ENCODE peak calls at places on chromosome 11, in seven cellular contexts. One of them, this sample, is unnamed.

GRCh38 chr11:4018641-4019040 is 76.0 kb upstream of the RRM1 start:
- DNase-seq in right lobe of liver: no peak
- DNase-seq in body of pancreas: no peak
- DNase-seq in tibial nerve: no peak
- DNase-seq in esophagus squamous epithelium: no peak
- DNase-seq in upper lobe of right lung: no peak
- DNase-seq in tibial artery: no peak
- DNase-seq in this sample: no peak

GRCh38 chr11:32065865-32066264 is 25.0 kb upstream of the RCN1 start:
- DNase-seq in right lobe of liver: no peak
- DNase-seq in body of pancreas: no peak
- DNase-seq in tibial nerve: no peak
- DNase-seq in esophagus squamous epithelium: no peak
- DNase-seq in upper lobe of right lung: no peak
- DNase-seq in tibial artery: no peak
- DNase-seq in this sample: no peak

GRCh38 chr11:76610871-76611475 is 59.6 kb downstream of the LRRC32 start:
- DNase-seq in right lobe of liver: no peak
- DNase-seq in body of pancreas: no peak
- DNase-seq in tibial nerve: no peak
- DNase-seq in esophagus squamous epithelium: no peak
- DNase-seq in upper lobe of right lung: no peak
- DNase-seq in tibial artery: no peak
- DNase-seq in this sample: no peak

GRCh38 chr11:128579790-128580504 is 7.4 kb downstream of the ETS1 start:
- DNase-seq in right lobe of liver: no peak
- DNase-seq in body of pancreas: no peak
- DNase-seq in tibial nerve: no peak
- DNase-seq in esophagus squamous epithelium: no peak
- DNase-seq in upper lobe of right lung: no peak
- DNase-seq in tibial artery: no peak
- DNase-seq in this sample: no peak

GRCh38 chr11:33452806-33453205 is 195.6 kb downstream of the HIPK3 start:
- DNase-seq in right lobe of liver: no peak
- DNase-seq in body of pancreas: no peak
- DNase-seq in tibial nerve: no peak
- DNase-seq in esophagus squamous epithelium: no peak
- DNase-seq in upper lobe of right lung: no peak
- DNase-seq in tibial artery: no peak
- DNase-seq in this sample: no peak

GRCh38 chr11:96388891-96389603 is 665 bp downstream of the CCDC82 start:
- DNase-seq in right lobe of liver: no peak
- DNase-seq in body of pancreas: no peak
- DNase-seq in tibial nerve: no peak
- DNase-seq in esophagus squamous epithelium: no peak
- DNase-seq in upper lobe of right lung: no peak
- DNase-seq in tibial artery: no peak
- DNase-seq in this sample: no peak

GRCh38 chr11:102926946-102927623 is 28.4 kb downstream of the MMP13 start:
- DNase-seq in right lobe of liver: no peak
- DNase-seq in body of pancreas: no peak
- DNase-seq in tibial nerve: no peak
- DNase-seq in esophagus squamous epithelium: no peak
- DNase-seq in upper lobe of right lung: no peak
- DNase-seq in tibial artery: no peak
- DNase-seq in this sample: no peak

GRCh38 chr11:121892863-121893262 is 223.2 kb downstream of the BLID start:
- DNase-seq in right lobe of liver: no peak
- DNase-seq in body of pancreas: no peak
- DNase-seq in tibial nerve: no peak
- DNase-seq in esophagus squamous epithelium: no peak
- DNase-seq in upper lobe of right lung: no peak
- DNase-seq in tibial artery: no peak
- DNase-seq in this sample: no peak

GRCh38 chr11:69594481-69594880 is 46.5 kb upstream of the CCND1 start:
- DNase-seq in right lobe of liver: no peak
- DNase-seq in body of pancreas: no peak
- DNase-seq in tibial nerve: no peak
- DNase-seq in esophagus squamous epithelium: no peak
- DNase-seq in upper lobe of right lung: no peak
- DNase-seq in tibial artery: no peak
- DNase-seq in this sample: no peak

GRCh38 chr11:102428696-102429095 is 23.9 kb downstream of the TMEM123 start:
- DNase-seq in right lobe of liver: no peak
- DNase-seq in body of pancreas: no peak
- DNase-seq in tibial nerve: no peak
- DNase-seq in esophagus squamous epithelium: no peak
- DNase-seq in upper lobe of right lung: no peak
- DNase-seq in tibial artery: no peak
- DNase-seq in this sample: no peak

GRCh38 chr11:94880216-94880615 is 93.1 kb downstream of the CWC15 start:
- DNase-seq in right lobe of liver: no peak
- DNase-seq in body of pancreas: no peak
- DNase-seq in tibial nerve: no peak
- DNase-seq in esophagus squamous epithelium: no peak
- DNase-seq in upper lobe of right lung: no peak
- DNase-seq in tibial artery: no peak
- DNase-seq in this sample: no peak
- TF ChIP-seq CTCF in right lobe of liver: no peak
- TF ChIP-seq CTCF in body of pancreas: no peak
- TF ChIP-seq CTCF in tibial nerve: no peak
- TF ChIP-seq CTCF in esophagus squamous epithelium: no peak
- TF ChIP-seq CTCF in upper lobe of right lung: no peak
- TF ChIP-seq CTCF in tibial artery: no peak
- TF ChIP-seq CTCF in this sample: no peak

GRCh38 chr11:30133308-30133707 is 97.5 kb upstream of the FSHB start:
- DNase-seq in right lobe of liver: no peak
- DNase-seq in body of pancreas: no peak
- DNase-seq in tibial nerve: no peak
- DNase-seq in esophagus squamous epithelium: no peak
- DNase-seq in upper lobe of right lung: no peak
- DNase-seq in tibial artery: no peak
- DNase-seq in this sample: no peak

GRCh38 chr11:30128269-30128932 is 102.4 kb upstream of the FSHB start:
- DNase-seq in right lobe of liver: no peak
- DNase-seq in body of pancreas: no peak
- DNase-seq in tibial nerve: no peak
- DNase-seq in esophagus squamous epithelium: no peak
- DNase-seq in upper lobe of right lung: no peak
- DNase-seq in tibial artery: no peak
- DNase-seq in this sample: no peak

DNA sequence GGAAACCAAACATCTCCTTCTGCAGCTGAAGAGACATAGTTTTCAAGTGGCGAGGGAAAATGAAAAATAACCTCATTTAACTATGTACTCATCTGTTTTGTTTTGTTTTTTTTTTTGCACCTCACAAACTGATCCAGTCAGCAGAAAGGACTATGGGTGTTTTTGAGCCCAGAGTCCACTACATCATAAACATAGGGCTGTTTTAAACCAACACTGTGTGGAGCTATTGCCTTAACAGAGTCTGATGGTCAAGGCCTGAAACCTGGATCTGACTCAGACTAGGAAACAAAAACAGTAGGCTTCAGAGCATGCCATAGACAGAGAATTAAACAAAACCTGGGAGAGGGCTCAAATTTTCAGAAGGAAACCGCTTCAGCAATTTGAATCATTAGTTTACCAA is 99.3 kb upstream of the FSHB start:
- DNase-seq in right lobe of liver: no peak
- DNase-seq in body of pancreas: no peak
- DNase-seq in tibial nerve: peak; percentile 13
- DNase-seq in esophagus squamous epithelium: no peak
- DNase-seq in upper lobe of right lung: no peak
- DNase-seq in tibial artery: no peak
- DNase-seq in this sample: no peak
- TF ChIP-seq CTCF in right lobe of liver: peak; percentile 31
- TF ChIP-seq CTCF in body of pancreas: peak; percentile 69
- TF ChIP-seq CTCF in tibial nerve: no peak
- TF ChIP-seq CTCF in esophagus squamous epithelium: no peak
- TF ChIP-seq CTCF in upper lobe of right lung: no peak
- TF ChIP-seq CTCF in tibial artery: no peak
- TF ChIP-seq CTCF in this sample: peak; percentile 29

DNA sequence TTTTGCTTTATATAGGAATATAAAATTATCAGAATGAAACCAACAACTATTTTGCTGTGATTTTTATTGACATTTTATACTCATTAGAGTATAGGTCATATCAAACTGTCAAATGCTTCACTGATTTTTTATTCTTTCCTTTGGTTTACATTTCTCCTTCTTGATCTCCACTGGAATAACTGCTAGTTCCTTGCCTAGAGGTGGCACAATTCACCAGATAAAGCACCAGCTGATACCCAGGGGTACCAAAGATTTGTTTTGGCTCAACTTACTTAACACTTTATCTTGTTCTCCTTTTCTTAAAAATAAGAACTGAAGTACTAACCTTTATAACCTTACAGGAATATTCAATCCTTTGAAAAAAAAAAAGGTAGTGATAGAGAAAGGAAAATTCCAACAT is 725.1 kb upstream of the CHORDC1 start:
- DNase-seq in right lobe of liver: no peak
- DNase-seq in body of pancreas: no peak
- DNase-seq in tibial nerve: no peak
- DNase-seq in esophagus squamous epithelium: no peak
- DNase-seq in upper lobe of right lung: no peak
- DNase-seq in tibial artery: no peak
- DNase-seq in this sample: no peak
- TF ChIP-seq CTCF in right lobe of liver: no peak
- TF ChIP-seq CTCF in body of pancreas: no peak
- TF ChIP-seq CTCF in tibial nerve: no peak
- TF ChIP-seq CTCF in esophagus squamous epithelium: no peak
- TF ChIP-seq CTCF in upper lobe of right lung: no peak
- TF ChIP-seq CTCF in tibial artery: no peak
- TF ChIP-seq CTCF in this sample: peak; percentile 37

DNA sequence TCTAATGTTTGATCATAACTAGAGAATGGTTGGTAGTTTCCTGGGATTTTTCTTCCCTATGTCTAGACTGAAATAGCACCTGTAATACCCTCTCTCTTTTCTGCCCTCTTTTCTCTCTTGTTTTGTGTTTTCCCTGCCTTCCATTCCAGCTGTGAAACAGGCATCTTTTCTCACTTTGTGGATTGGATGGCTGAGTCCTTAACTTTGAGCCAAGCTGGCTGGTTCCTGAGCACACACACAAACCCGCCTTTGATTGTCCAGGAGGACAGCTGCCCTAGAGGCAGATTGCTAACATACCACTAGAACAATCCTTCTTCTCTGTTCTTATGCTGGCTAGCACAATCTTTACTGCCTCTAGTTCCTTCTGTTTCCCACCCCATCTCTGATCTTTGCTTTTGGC is 17.7 kb downstream of the CTNND1 start:
- DNase-seq in right lobe of liver: no peak
- DNase-seq in body of pancreas: peak; percentile 51
- DNase-seq in tibial nerve: peak; percentile 18
- DNase-seq in esophagus squamous epithelium: no peak
- DNase-seq in upper lobe of right lung: no peak
- DNase-seq in tibial artery: no peak
- DNase-seq in this sample: no peak
- TF ChIP-seq CTCF in right lobe of liver: no peak
- TF ChIP-seq CTCF in body of pancreas: peak; percentile 26
- TF ChIP-seq CTCF in tibial nerve: no peak
- TF ChIP-seq CTCF in esophagus squamous epithelium: no peak
- TF ChIP-seq CTCF in upper lobe of right lung: no peak
- TF ChIP-seq CTCF in tibial artery: no peak
- TF ChIP-seq CTCF in this sample: no peak

This sample was measured in D721Med.